ENCODE peak calls at places on chromosome 20, in five cellular contexts. O is mammary epithelial cell, H is PC-9, S is A673, Q is hepatocyte. Z is an unnamed sample.
A peak's percentile ranks its signal among the peaks of the same experiment; 100 is the strongest.

GRCh38 chr20:33444797-33445560 is 1.4 kb upstream of the SNTA1 start:
- DNase-seq in H (peak; percentile 19), O (no peak), S (no peak), Q (peak; percentile 55), Z (no peak)

GRCh38 chr20:23606652-23607049 is 934 bp upstream of the CST9 start:
- DNase-seq in O (peak; percentile 61), S (peak; percentile 78), H (peak; percentile 78), Q (peak; percentile 90), Z (no peak)

GRCh38 chr20:44336086-44336485 is 757 bp upstream of the R3HDML start:
- DNase-seq in S (no peak), H (no peak), Q (no peak), O (no peak), Z (no peak)

GRCh38 chr20:63544958-63545516 is 2.5 kb downstream of the SRMS start:
- DNase-seq in O (peak; percentile 83), Q (peak; percentile 74), S (no peak), H (peak; percentile 96), Z (no peak)

GRCh38 chr20:32115196-32115767 is 5.8 kb downstream of the TM9SF4 start:
- DNase-seq in Q (no peak), S (no peak), H (no peak), O (no peak), Z (no peak)

GRCh38 chr20:50093240-50093639 is 19.7 kb downstream of the UBE2V1 start:
- DNase-seq in S (no peak), Q (no peak), O (no peak), H (no peak), Z (no peak)

GRCh38 chr20:33689973-33690372 is 3.8 kb upstream of the E2F1 start:
- DNase-seq in H (no peak), S (no peak), O (no peak), Q (peak; percentile 66), Z (no peak)

GRCh38 chr20:38227578-38228360 is 32.8 kb downstream of the KIAA1755 start:
- DNase-seq in S (no peak), H (no peak), O (no peak), Q (no peak), Z (no peak)

GRCh38 chr20:46914789-46915359 is 20.2 kb downstream of the EYA2 start:
- DNase-seq in O (no peak), Q (no peak), H (no peak), S (no peak), Z (no peak)

GRCh38 chr20:50992733-50993457 is 30.0 kb downstream of the KCNG1 start:
- DNase-seq in O (peak; percentile 79), S (peak; percentile 96), Q (peak; percentile 79), H (peak; percentile 45), Z (peak; percentile 65)

GRCh38 chr20:58981564-58982364 is 708 bp downstream of the NELFCD start:
- DNase-seq in Q (peak; percentile 22), S (peak; percentile 25), H (no peak), O (peak; percentile 24), Z (no peak)

GRCh38 chr20:32751309-32752020 is 8.2 kb upstream of the COMMD7 start:
- DNase-seq in S (no peak), O (no peak), Q (no peak), H (no peak), Z (no peak)

GRCh38 chr20:49656304-49656703 is 57.4 kb downstream of the B4GALT5 start:
- DNase-seq in Q (no peak), S (no peak), O (no peak), H (no peak), Z (no peak)

GRCh38 chr20:33211817-33212424 is 5.2 kb upstream of the BPIFA3 start:
- DNase-seq in H (peak; percentile 38), S (peak; percentile 53), Q (peak; percentile 88), O (peak; percentile 44), Z (no peak)

GRCh38 chr20:34099675-34100074 is 12.4 kb downstream of the EIF2S2 start:
- DNase-seq in Q (no peak), O (no peak), H (no peak), S (no peak), Z (no peak)

GRCh38 chr20:43778375-43778774 is 51.6 kb upstream of the GTSF1L start:
- DNase-seq in O (no peak), S (no peak), Q (no peak), H (no peak), Z (no peak)

GRCh38 chr20:3680701-3681351 is 984 bp downstream of the ADAM33 start:
- DNase-seq in S (no peak), O (no peak), H (no peak), Q (no peak), Z (no peak)

GRCh38 chr20:33673411-33674293 is 576 bp downstream of the NECAB3 start:
- DNase-seq in O (no peak), Q (no peak), H (peak; percentile 31), S (no peak), Z (no peak)

GRCh38 chr20:31691646-31692275 is 30.9 kb downstream of the BCL2L1 start:
- DNase-seq in O (no peak), S (peak; percentile 80), Q (no peak), H (no peak), Z (peak; percentile 30)

GRCh38 chr20:60057123-60057865 is 99.1 kb downstream of the CDH26 start:
- DNase-seq in S (peak; percentile 86), H (peak; percentile 60), Q (peak; percentile 83), O (peak; percentile 65), Z (peak; percentile 47)

GRCh38 chr20:45581702-45582101 is 2.6 kb upstream of the WFDC8 start:
- DNase-seq in O (no peak), H (no peak), Q (no peak), S (no peak), Z (no peak)

GRCh38 chr20:16441526-16442164 is 131.6 kb downstream of the KIF16B start:
- DNase-seq in S (no peak), O (no peak), H (no peak), Q (no peak), Z (no peak)

GRCh38 chr20:16438100-16438499 is 135.1 kb downstream of the KIF16B start:
- DNase-seq in S (no peak), O (no peak), Q (no peak), H (no peak), Z (no peak)

GRCh38 chr20:16434087-16434664 is 139.1 kb downstream of the KIF16B start:
- DNase-seq in O (peak; percentile 16), S (peak; percentile 69), Q (peak; percentile 34), H (peak; percentile 28), Z (no peak)

DNA sequence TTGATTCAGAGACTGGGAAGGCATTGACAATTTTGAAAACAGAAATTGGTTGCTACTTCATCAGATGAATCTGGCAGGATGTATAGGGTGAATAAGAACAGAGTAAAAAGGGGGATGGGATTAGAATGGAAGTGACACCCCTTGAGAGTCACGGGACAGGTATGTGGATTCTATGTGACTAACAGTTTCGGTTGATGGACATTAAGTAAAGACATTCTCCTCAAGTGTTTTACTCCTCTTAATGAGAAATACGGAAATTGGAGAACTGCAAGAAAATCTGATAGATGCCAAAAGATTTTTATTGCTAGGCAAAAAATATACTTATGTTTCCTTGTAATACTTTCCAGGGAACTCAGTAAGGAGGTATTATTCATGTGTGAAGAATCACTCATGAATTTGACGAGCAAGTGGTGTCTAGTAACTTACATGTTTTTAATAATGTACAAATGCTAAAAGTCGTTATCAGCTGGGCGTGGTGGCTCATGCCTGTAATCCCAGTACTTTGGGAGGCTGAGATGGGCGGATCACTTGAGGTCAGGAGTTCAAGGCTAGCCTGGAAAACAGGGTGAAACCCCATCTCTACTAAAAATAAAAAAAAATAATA is 135.8 kb downstream of the KIF16B start:
- DNase-seq in H (no peak), O (no peak), S (no peak), Q (no peak), Z (no peak)
- TF ChIP-seq EZH2 in H (no peak), O (no peak), S (no peak), Q (no peak), Z (no peak)

GRCh38 chr20:36812601-36813000 is 39.0 kb upstream of the DSN1 start:
- DNase-seq in S (no peak), H (no peak), Q (no peak), O (no peak), Z (no peak)

GRCh38 chr20:36818185-36818584 is 44.6 kb upstream of the DSN1 start:
- DNase-seq in O (no peak), S (no peak), H (no peak), Q (no peak), Z (no peak)

GRCh38 chr20:36815454-36816091 is 42.0 kb upstream of the DSN1 start:
- DNase-seq in O (no peak), Q (no peak), S (no peak), H (no peak), Z (no peak)

GRCh38 chr20:36817496-36817895 is 43.9 kb upstream of the DSN1 start:
- DNase-seq in H (no peak), O (no peak), S (no peak), Q (no peak), Z (no peak)

GRCh38 chr20:36813784-36814136 is 40.2 kb upstream of the DSN1 start:
- DNase-seq in Q (no peak), S (no peak), O (no peak), H (no peak), Z (no peak)
- H3K36me3 ChIP-seq in Q (no peaks in the 10 kb centered on the region), S (peaks cover 65% of the 10 kb centered on the region), O (peaks cover 13% of the 10 kb centered on the region), H (no peaks in the 10 kb centered on the region), Z (peaks cover 2% of the 10 kb centered on the region)

DNA sequence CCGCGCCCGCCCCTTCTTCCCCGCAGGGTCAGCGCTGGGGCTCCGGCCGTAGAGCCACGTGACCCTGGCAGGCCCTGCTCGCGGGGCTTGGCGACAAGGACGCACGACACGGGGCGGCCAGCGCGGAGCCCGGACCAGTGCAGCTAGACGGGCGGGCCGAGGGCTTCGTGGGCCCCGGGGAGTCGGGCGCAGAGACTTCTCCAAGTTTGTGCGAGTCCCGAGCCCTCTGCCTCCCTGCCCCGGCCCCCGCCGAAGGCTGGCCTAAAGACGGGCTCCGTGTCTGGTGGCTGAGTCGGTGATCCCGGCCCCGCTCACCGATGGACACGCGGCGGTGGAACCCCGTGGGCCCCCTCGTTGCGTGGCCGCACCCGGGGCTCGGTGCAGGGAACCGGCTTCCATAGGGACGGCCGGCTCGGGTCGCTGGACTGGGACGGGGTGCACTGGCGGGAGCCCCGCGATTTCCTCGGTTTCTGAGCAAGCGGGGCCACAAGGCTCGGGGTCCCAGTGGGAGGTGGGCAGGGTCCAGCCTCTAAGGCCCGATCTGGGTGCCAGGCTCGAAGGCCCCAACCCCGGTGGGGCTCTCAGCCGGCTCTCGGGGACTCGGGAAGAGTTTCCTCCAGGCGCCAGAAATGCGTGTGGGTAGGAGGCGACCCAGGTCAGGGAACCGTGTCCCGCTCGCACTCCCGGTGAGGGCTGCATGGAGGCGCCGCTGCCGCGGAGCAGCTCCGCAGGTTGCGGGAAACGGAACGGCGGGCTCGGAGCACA is 461 bp upstream of the GATA5 start:
- DNase-seq in O (no peak), S (no peak), H (peak; percentile 50), Q (no peak), Z (no peak)
- TF ChIP-seq EZH2 in O (peak; percentile 96), S (peak; percentile 99), H (peak; percentile 98), Q (no peak), Z (no peak)

GRCh38 chr20:48468571-48468970 is 359.2 kb downstream of the PREX1 start:
- DNase-seq in Q (no peak), H (no peak), O (no peak), S (no peak), Z (no peak)

GRCh38 chr20:48471176-48471575 is 356.6 kb downstream of the PREX1 start:
- DNase-seq in S (no peak), Q (no peak), O (no peak), H (no peak), Z (no peak)

GRCh38 chr20:48469026-48469425 is 358.8 kb downstream of the PREX1 start:
- DNase-seq in O (no peak), Q (no peak), S (no peak), H (no peak), Z (no peak)

GRCh38 chr20:48471734-48472408 is 355.9 kb downstream of the PREX1 start:
- DNase-seq in H (no peak), Q (no peak), O (no peak), S (no peak), Z (no peak)

GRCh38 chr20:48470141-48470540 is 357.7 kb downstream of the PREX1 start:
- DNase-seq in O (no peak), Q (no peak), H (no peak), S (no peak), Z (no peak)
- H3K36me3 ChIP-seq in O (no peaks in the 10 kb centered on the region), Q (no peaks in the 10 kb centered on the region), H (no peaks in the 10 kb centered on the region), S (no peaks in the 10 kb centered on the region), Z (no peaks in the 10 kb centered on the region)